ENCODE peak calls at places on chromosome 11, in eight cellular contexts. N, P, W, L, Z, F, U and M are unnamed samples.

GRCh38 chr11:117430293-117430955 is 102.8 kb downstream of the CEP164 start:
- DNase-seq in N (no peak), P (no peak), W (no peak), L (no peak), Z (no peak), F (no peak), U (no peak), M (no peak)

GRCh38 chr11:131234146-131234680 is 136.2 kb upstream of the NTM start:
- DNase-seq in N (no peak), P (no peak), W (peak; percentile 49), L (no peak), Z (no peak), F (no peak), U (no peak), M (no peak)

GRCh38 chr11:35144103-35144741 is 5.3 kb downstream of the CD44 start:
- DNase-seq in N (no peak), P (no peak), W (no peak), L (peak; percentile 84), Z (no peak), F (peak; percentile 64), U (no peak), M (peak; percentile 77)

GRCh38 chr11:45815747-45816146 is 10.8 kb downstream of the SLC35C1 start:
- DNase-seq in N (no peak), P (peak; percentile 53), W (peak; percentile 0), L (peak; percentile 18), Z (peak; percentile 13), F (no peak), U (no peak), M (no peak)

GRCh38 chr11:81303265-81303664 is 1430.4 kb downstream of the FAM181B start:
- DNase-seq in N (no peak), P (no peak), W (peak; percentile 81), L (no peak), Z (no peak), F (no peak), U (no peak), M (no peak)

GRCh38 chr11:33195391-33196190 is 34.3 kb upstream of the CSTF3 start:
- DNase-seq in N (peak; percentile 20), P (no peak), W (peak; percentile 67), L (peak; percentile 67), Z (no peak), F (no peak), U (peak; percentile 72), M (no peak)

GRCh38 chr11:41189711-41190477 is 269.6 kb downstream of the LRRC4C start:
- DNase-seq in N (no peak), P (no peak), W (peak; percentile 86), L (no peak), Z (no peak), F (no peak), U (no peak), M (no peak)

GRCh38 chr11:394034-394857 is at the start of gene PKP3:
- DNase-seq in N (no peak), P (peak; percentile 91), W (peak; percentile 47), L (peak; percentile 60), Z (no peak), F (no peak), U (no peak), M (no peak)

GRCh38 chr11:100709233-100709999 is 22.3 kb downstream of the ARHGAP42 start:
- DNase-seq in N (no peak), P (no peak), W (no peak), L (peak; percentile 56), Z (no peak), F (no peak), U (no peak), M (no peak)